ENCODE peak calls at places on chromosomes 6 and 20, in ten cellular contexts. R is endodermal cell; F is GM04503; N is esophagus squamous epithelium; U is naive thymus-derived CD4-positive, alpha-beta T cell; Z is WTC11; H is left lung; Q is amygdala; C is NCI-H1092; E is osteocyte. M is an unnamed sample.
A peak's percentile ranks its signal among the peaks of the same experiment; 100 is the strongest.

GRCh38 chr20:53621482-53622246 is 28.0 kb upstream of the ZNF217 start:
- DNase-seq in R (peak; percentile 64), F (peak; percentile 90), N (no peak), U (no peak), Z (no peak), H (no peak), Q (no peak), C (no peak), E (no peak), M (no peak)

GRCh38 chr6:29908710-29909109 is 33.6 kb upstream of the HLA-A start:
- DNase-seq in R (peak; percentile 5), F (no peak), N (no peak), U (no peak), Z (no peak), H (no peak), Q (no peak), C (no peak), E (no peak), M (no peak)

GRCh38 chr6:42441059-42441471 is 10.7 kb downstream of the TRERF1 start:
- DNase-seq in R (no peak), F (no peak), N (no peak), U (no peak), Z (no peak), H (no peak), Q (no peak), C (no peak), E (no peak), M (no peak)

GRCh38 chr6:87366899-87367298 is 22.3 kb downstream of the C6orf163 start:
- DNase-seq in R (no peak), F (no peak), N (no peak), U (no peak), Z (no peak), H (no peak), Q (no peak), C (no peak), E (no peak), M (no peak)

GRCh38 chr6:169935861-169936260 is 184.4 kb downstream of the ERMARD start:
- DNase-seq in R (no peak), F (no peak), N (no peak), U (no peak), Z (no peak), H (no peak), Q (no peak), C (no peak), E (peak; percentile 82), M (no peak)

GRCh38 chr20:11891081-11891826 is 26.4 kb upstream of the BTBD3 start:
- DNase-seq in R (no peak), F (no peak), N (no peak), U (no peak), Z (peak; percentile 25), H (peak; percentile 61), Q (peak; percentile 27), C (peak; percentile 40), E (peak; percentile 84), M (no peak)

GRCh38 chr20:57075181-57075580 is 191.3 kb downstream of the BMP7 start:
- DNase-seq in R (no peak), F (no peak), N (no peak), U (no peak), Z (no peak), H (no peak), Q (no peak), C (no peak), E (no peak), M (no peak)

GRCh38 chr6:105798057-105798456 is 288.1 kb upstream of the PRDM1 start:
- DNase-seq in R (no peak), F (peak; percentile 96), N (no peak), U (no peak), Z (no peak), H (no peak), Q (no peak), C (no peak), E (no peak), M (no peak)

GRCh38 chr6:88725111-88725711 is 238.2 kb downstream of the RNGTT start:
- DNase-seq in R (peak; percentile 93), F (no peak), N (no peak), U (no peak), Z (peak; percentile 77), H (no peak), Q (no peak), C (no peak), E (no peak), M (no peak)

GRCh38 chr6:37244430-37245310 is 12.9 kb upstream of the TBC1D22B start:
- DNase-seq in R (no peak), F (peak; percentile 100), N (no peak), U (no peak), Z (no peak), H (peak; percentile 79), Q (no peak), C (peak; percentile 66), E (peak; percentile 92), M (no peak)

GRCh38 chr6:25050356-25050755 is 114.6 kb upstream of the RIPOR2 start:
- DNase-seq in R (no peak), F (no peak), N (no peak), U (no peak), Z (no peak), H (no peak), Q (peak; percentile 43), C (no peak), E (no peak), M (peak; percentile 61)

GRCh38 chr6:4355241-4355640 is 219.9 kb upstream of the ECI2 start:
- DNase-seq in R (no peak), F (no peak), N (no peak), U (no peak), Z (no peak), H (no peak), Q (no peak), C (no peak), E (no peak), M (no peak)

GRCh38 chr20:10584319-10584812 is 89.4 kb downstream of the JAG1 start:
- DNase-seq in R (no peak), F (no peak), N (no peak), U (no peak), Z (no peak), H (no peak), Q (no peak), C (no peak), E (no peak), M (no peak)

GRCh38 chr20:2617099-2617714 is 35.2 kb upstream of the NOP56 start:
- DNase-seq in R (no peak), F (no peak), N (no peak), U (no peak), Z (no peak), H (no peak), Q (no peak), C (no peak), E (no peak), M (no peak)

GRCh38 chr6:113927001-113927400 is 43.9 kb downstream of the HDAC2 start:
- DNase-seq in R (no peak), F (no peak), N (no peak), U (no peak), Z (no peak), H (no peak), Q (no peak), C (no peak), E (no peak), M (no peak)

GRCh38 chr6:3230275-3231212 is 3.1 kb upstream of the TUBB2B start:
- DNase-seq in R (peak; percentile 83), F (no peak), N (no peak), U (no peak), Z (peak; percentile 59), H (no peak), Q (peak; percentile 49), C (peak; percentile 60), E (no peak), M (no peak)

GRCh38 chr6:32058511-32058963 is 20.3 kb downstream of the CYP21A2 start:
- DNase-seq in R (no peak), F (no peak), N (no peak), U (no peak), Z (no peak), H (no peak), Q (no peak), C (no peak), E (no peak), M (no peak)

GRCh38 chr6:69690986-69691385 is 105.8 kb downstream of the LMBRD1 start:
- DNase-seq in R (no peak), F (no peak), N (no peak), U (no peak), Z (no peak), H (no peak), Q (no peak), C (no peak), E (no peak), M (no peak)

GRCh38 chr6:48736486-48737206 is 625.6 kb upstream of the PTCHD4 start:
- DNase-seq in R (no peak), F (peak; percentile 67), N (no peak), U (no peak), Z (no peak), H (no peak), Q (no peak), C (no peak), E (no peak), M (no peak)

GRCh38 chr6:44062771-44063560 is 64.3 kb downstream of the MRPL14 start:
- DNase-seq in R (peak; percentile 95), F (no peak), N (no peak), U (no peak), Z (peak; percentile 92), H (no peak), Q (no peak), C (no peak), E (no peak), M (no peak)

GRCh38 chr6:95087394-95088097 is 489.8 kb upstream of the MANEA start:
- DNase-seq in R (no peak), F (no peak), N (no peak), U (no peak), Z (no peak), H (no peak), Q (no peak), C (peak; percentile 92), E (no peak), M (no peak)

GRCh38 chr6:40844241-40844640 is 194.8 kb downstream of the UNC5CL start:
- DNase-seq in R (no peak), F (no peak), N (no peak), U (no peak), Z (no peak), H (no peak), Q (no peak), C (no peak), E (no peak), M (no peak)

GRCh38 chr6:132527791-132528190 is 10.3 kb upstream of the TAAR9 start:
- DNase-seq in R (no peak), F (no peak), N (no peak), U (no peak), Z (no peak), H (no peak), Q (no peak), C (no peak), E (no peak), M (no peak)